ENCODE peak calls at places on chromosomes 2 and 18, in six cellular contexts. One of them, this sample, is unnamed.

GRCh38 chr2:10297191-10297700 is 5.5 kb upstream of the HPCAL1 start:
- DNase-seq in HepG2: no peak
- DNase-seq in K562: no peak
- DNase-seq in A549: no peak
- DNase-seq in IMR-90: no peak
- DNase-seq in HCT116: no peak
- DNase-seq in this sample: no peak

GRCh38 chr2:198890490-198890889 is 567.2 kb downstream of the SATB2 start:
- DNase-seq in IMR-90: no peak
- DNase-seq in HepG2: no peak
- DNase-seq in A549: no peak
- DNase-seq in K562: no peak
- DNase-seq in HCT116: no peak
- DNase-seq in this sample: no peak

GRCh38 chr2:126664234-126664633 is 8.3 kb downstream of the GYPC start:
- DNase-seq in IMR-90: no peak
- DNase-seq in HCT116: no peak
- DNase-seq in K562: no peak
- DNase-seq in A549: no peak
- DNase-seq in HepG2: no peak
- DNase-seq in this sample: no peak

GRCh38 chr2:3742743-3743142 is 39.4 kb downstream of the DCDC2C start:
- DNase-seq in IMR-90: no peak
- DNase-seq in K562: no peak
- DNase-seq in A549: no peak
- DNase-seq in HepG2: no peak
- DNase-seq in HCT116: no peak
- DNase-seq in this sample: no peak

GRCh38 chr2:230920167-230920566 is 4.9 kb downstream of the GPR55 start:
- DNase-seq in K562: no peak
- DNase-seq in HCT116: no peak
- DNase-seq in HepG2: no peak
- DNase-seq in IMR-90: no peak
- DNase-seq in A549: no peak
- DNase-seq in this sample: no peak

GRCh38 chr2:52697690-52698089 is 1069.9 kb upstream of the CHAC2 start:
- DNase-seq in IMR-90: no peak
- DNase-seq in HCT116: no peak
- DNase-seq in HepG2: no peak
- DNase-seq in A549: no peak
- DNase-seq in K562: no peak
- DNase-seq in this sample: no peak

GRCh38 chr2:131413148-131413747 is 49.3 kb upstream of the RAB6D start:
- DNase-seq in K562: peak
- DNase-seq in IMR-90: peak
- DNase-seq in HepG2: peak
- DNase-seq in A549: peak
- DNase-seq in HCT116: peak
- DNase-seq in this sample: no peak

GRCh38 chr2:59886758-59887157 is 666.7 kb downstream of the BCL11A start:
- DNase-seq in HCT116: no peak
- DNase-seq in A549: no peak
- DNase-seq in HepG2: no peak
- DNase-seq in IMR-90: no peak
- DNase-seq in K562: no peak
- DNase-seq in this sample: no peak

GRCh38 chr2:19541884-19542283 is 183.5 kb upstream of the OSR1 start:
- DNase-seq in HCT116: no peak
- DNase-seq in IMR-90: no peak
- DNase-seq in HepG2: no peak
- DNase-seq in A549: peak
- DNase-seq in K562: no peak
- DNase-seq in this sample: no peak

GRCh38 chr2:169670215-169670651 is 24.0 kb downstream of the CFAP210 start:
- DNase-seq in K562: peak
- DNase-seq in IMR-90: peak
- DNase-seq in HepG2: peak
- DNase-seq in HCT116: no peak
- DNase-seq in A549: no peak
- DNase-seq in this sample: no peak

GRCh38 chr18:45212186-45213039 is 402.9 kb upstream of the SLC14A2 start:
- DNase-seq in HCT116: peak
- DNase-seq in IMR-90: peak
- DNase-seq in HepG2: peak
- DNase-seq in A549: peak
- DNase-seq in K562: peak
- DNase-seq in this sample: peak

GRCh38 chr18:29250843-29251242 is 1073.9 kb upstream of the CDH2 start:
- DNase-seq in HepG2: no peak
- DNase-seq in K562: no peak
- DNase-seq in HCT116: no peak
- DNase-seq in A549: no peak
- DNase-seq in IMR-90: no peak
- DNase-seq in this sample: no peak

GRCh38 chr2:96510931-96511595 is 5.9 kb upstream of the NEURL3 start:
- DNase-seq in HCT116: no peak
- DNase-seq in K562: no peak
- DNase-seq in A549: no peak
- DNase-seq in IMR-90: no peak
- DNase-seq in HepG2: no peak
- DNase-seq in this sample: no peak

GRCh38 chr18:11676867-11677266 is 12.2 kb upstream of the GNAL start:
- DNase-seq in K562: peak
- DNase-seq in HCT116: no peak
- DNase-seq in IMR-90: peak
- DNase-seq in HepG2: no peak
- DNase-seq in A549: peak
- DNase-seq in this sample: no peak

GRCh38 chr18:24112874-24113615 is 25.8 kb upstream of the CABYR start:
- DNase-seq in K562: no peak
- DNase-seq in HepG2: peak
- DNase-seq in IMR-90: peak
- DNase-seq in HCT116: peak
- DNase-seq in A549: peak
- DNase-seq in this sample: no peak

GRCh38 chr2:38656866-38657265 is 9.0 kb upstream of the GALM start:
- DNase-seq in K562: no peak
- DNase-seq in HCT116: no peak
- DNase-seq in HepG2: no peak
- DNase-seq in A549: no peak
- DNase-seq in IMR-90: no peak
- DNase-seq in this sample: no peak

GRCh38 chr18:31120594-31120993 is 18.4 kb upstream of the DSC2 start:
- DNase-seq in HepG2: no peak
- DNase-seq in K562: no peak
- DNase-seq in IMR-90: no peak
- DNase-seq in A549: no peak
- DNase-seq in HCT116: no peak
- DNase-seq in this sample: no peak

GRCh38 chr2:104755026-104755856 is 98.7 kb upstream of the POU3F3 start:
- DNase-seq in HepG2: no peak
- DNase-seq in K562: no peak
- DNase-seq in HCT116: no peak
- DNase-seq in A549: no peak
- DNase-seq in IMR-90: no peak
- DNase-seq in this sample: no peak

GRCh38 chr2:24827321-24828261 is 34.4 kb downstream of the CENPO start:
- DNase-seq in HepG2: peak
- DNase-seq in A549: peak
- DNase-seq in IMR-90: peak
- DNase-seq in HCT116: peak
- DNase-seq in K562: peak
- DNase-seq in this sample: peak

GRCh38 chr18:23066504-23067039 is 68.7 kb upstream of the CABLES1 start:
- DNase-seq in IMR-90: no peak
- DNase-seq in A549: no peak
- DNase-seq in HepG2: no peak
- DNase-seq in HCT116: no peak
- DNase-seq in K562: no peak
- DNase-seq in this sample: no peak

GRCh38 chr2:30422437-30422805 is 24.6 kb upstream of the LCLAT1 start:
- DNase-seq in IMR-90: peak
- DNase-seq in K562: no peak
- DNase-seq in HCT116: peak
- DNase-seq in HepG2: no peak
- DNase-seq in A549: no peak
- DNase-seq in this sample: no peak

GRCh38 chr18:62778976-62779869 is 63.9 kb downstream of the PHLPP1 start:
- DNase-seq in HCT116: no peak
- DNase-seq in K562: no peak
- DNase-seq in A549: no peak
- DNase-seq in IMR-90: no peak
- DNase-seq in HepG2: no peak
- DNase-seq in this sample: no peak

GRCh38 chr2:65390134-65390533 is 42.3 kb downstream of the SPRED2 start:
- DNase-seq in A549: no peak
- DNase-seq in HCT116: no peak
- DNase-seq in IMR-90: no peak
- DNase-seq in K562: no peak
- DNase-seq in HepG2: no peak
- DNase-seq in this sample: no peak

GRCh38 chr2:179588486-179589145 is 272.8 kb downstream of the ZNF385B start:
- DNase-seq in HepG2: no peak
- DNase-seq in K562: no peak
- DNase-seq in IMR-90: no peak
- DNase-seq in HCT116: no peak
- DNase-seq in A549: no peak
- DNase-seq in this sample: no peak

GRCh38 chr2:157325786-157326185 is at the start of gene ERMN:
- DNase-seq in HepG2: no peak
- DNase-seq in HCT116: no peak
- DNase-seq in K562: no peak
- DNase-seq in A549: no peak
- DNase-seq in IMR-90: no peak
- DNase-seq in this sample: peak

GRCh38 chr2:9769171-9770005 is 73.9 kb upstream of the TAF1B start:
- DNase-seq in K562: peak
- DNase-seq in IMR-90: peak
- DNase-seq in HepG2: no peak
- DNase-seq in HCT116: no peak
- DNase-seq in A549: no peak
- DNase-seq in this sample: no peak

GRCh38 chr18:22542400-22542835 is 124.7 kb upstream of the CTAGE1 start:
- DNase-seq in HepG2: peak
- DNase-seq in IMR-90: peak
- DNase-seq in K562: no peak
- DNase-seq in A549: no peak
- DNase-seq in HCT116: no peak
- DNase-seq in this sample: no peak

DNA sequence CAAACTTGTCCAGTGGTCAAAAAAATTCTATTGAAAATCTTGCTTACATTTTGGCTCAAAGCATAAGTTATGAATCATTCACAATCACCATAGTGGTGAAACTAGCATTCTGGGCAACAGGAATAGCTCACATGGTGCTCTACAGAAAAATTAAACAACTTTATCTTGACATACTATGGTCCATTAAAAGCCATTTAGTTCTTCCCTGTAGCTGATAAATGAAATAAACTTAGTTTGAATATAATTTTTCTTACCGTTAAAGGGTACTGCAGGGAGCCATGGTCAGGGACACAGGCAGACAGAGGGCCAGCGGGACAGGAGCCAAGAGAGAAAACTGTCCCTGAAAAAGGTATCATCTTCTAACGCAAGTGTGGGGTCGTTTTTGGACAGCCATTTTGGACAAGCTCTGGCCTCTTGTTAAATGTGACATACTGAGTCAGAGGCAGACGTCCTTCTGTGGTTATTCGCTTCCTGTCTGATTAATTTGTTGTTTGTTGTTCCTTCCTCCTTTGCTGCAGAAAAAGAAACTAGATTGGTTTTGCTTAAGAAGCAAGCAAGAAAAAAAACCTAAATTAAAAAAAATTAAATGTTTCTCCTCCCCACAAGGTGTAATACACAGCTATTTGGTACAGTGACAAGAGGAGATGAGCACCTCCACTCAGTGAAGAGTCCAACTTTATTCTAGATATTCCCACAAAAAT is at the start of gene WIPF1:
- DNase-seq in IMR-90: peak
- DNase-seq in A549: no peak
- DNase-seq in HCT116: no peak
- DNase-seq in HepG2: no peak
- DNase-seq in K562: no peak
- DNase-seq in this sample: no peak
- TF ChIP-seq POLR2A in IMR-90: no peak
- TF ChIP-seq POLR2A in A549: no peak
- TF ChIP-seq POLR2A in HCT116: no peak
- TF ChIP-seq POLR2A in HepG2: no peak
- TF ChIP-seq POLR2A in K562: no peak
- TF ChIP-seq POLR2A in this sample: no peak

GRCh38 chr2:66446178-66446860 is 11.4 kb downstream of the MEIS1 start:
- DNase-seq in HepG2: no peak
- DNase-seq in HCT116: no peak
- DNase-seq in A549: no peak
- DNase-seq in K562: no peak
- DNase-seq in IMR-90: no peak
- DNase-seq in this sample: no peak
- TF ChIP-seq CEBPB in HepG2: no peak
- TF ChIP-seq CEBPB in HCT116: no peak
- TF ChIP-seq CEBPB in A549: no peak
- TF ChIP-seq CEBPB in K562: no peak
- TF ChIP-seq CEBPB in IMR-90: no peak
- TF ChIP-seq CEBPB in this sample: no peak

DNA sequence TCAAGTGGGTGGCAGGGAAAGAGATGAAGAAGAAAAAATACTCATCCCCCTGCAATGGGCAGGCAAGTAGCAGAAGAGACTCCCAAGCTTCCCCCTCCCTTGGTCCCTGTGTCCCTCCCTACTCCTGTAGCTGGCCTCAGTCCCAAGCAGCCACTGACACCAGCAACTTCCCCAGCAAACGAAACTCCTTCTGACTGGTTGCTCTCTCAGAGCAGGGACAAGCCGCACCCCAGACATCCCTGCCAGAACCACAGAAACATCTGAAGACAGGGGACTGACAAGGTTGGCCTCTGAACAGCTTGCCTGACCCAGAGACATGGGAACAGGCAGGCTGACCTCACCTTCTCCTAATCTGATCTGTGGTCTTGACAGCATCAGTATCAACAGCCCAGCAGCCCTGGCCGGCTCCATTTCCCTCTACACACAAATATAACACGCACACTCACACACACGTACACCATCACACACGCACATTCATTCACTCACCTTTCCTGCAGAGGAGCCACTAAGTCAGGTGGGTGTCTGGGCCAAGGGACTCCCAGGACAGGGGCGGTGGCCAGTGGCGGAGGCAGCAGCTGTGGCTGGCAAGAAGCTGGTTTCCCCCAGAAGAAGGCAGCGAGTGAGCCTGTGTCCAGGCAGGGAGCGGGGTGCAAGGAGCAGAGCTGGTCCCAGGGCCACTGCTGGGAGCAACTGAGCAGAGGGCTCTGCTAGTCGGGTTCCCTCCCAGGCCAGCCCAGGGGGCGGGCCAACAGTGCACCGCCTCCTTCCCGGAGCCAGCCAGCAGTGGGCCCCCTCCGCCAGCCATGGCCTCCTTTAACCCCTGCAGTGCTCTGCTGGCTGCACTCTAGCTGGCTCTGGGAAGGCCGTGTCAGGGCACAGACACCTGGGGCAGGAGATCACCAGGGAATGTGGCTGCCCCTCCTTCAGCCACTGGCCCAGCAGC is 59.1 kb downstream of the TNS1 start:
- DNase-seq in A549: peak
- DNase-seq in IMR-90: peak
- DNase-seq in HCT116: peak
- DNase-seq in K562: peak
- DNase-seq in HepG2: peak
- DNase-seq in this sample: peak
- TF ChIP-seq POLR2A in A549: peak
- TF ChIP-seq POLR2A in IMR-90: peak
- TF ChIP-seq POLR2A in HCT116: no peak
- TF ChIP-seq POLR2A in K562: no peak
- TF ChIP-seq POLR2A in HepG2: peak
- TF ChIP-seq POLR2A in this sample: no peak

GRCh38 chr2:133346654-133347053 is 221.6 kb downstream of the NCKAP5 start:
- DNase-seq in A549: no peak
- DNase-seq in K562: no peak
- DNase-seq in IMR-90: peak
- DNase-seq in HCT116: no peak
- DNase-seq in HepG2: no peak
- DNase-seq in this sample: no peak
- TF ChIP-seq CEBPB in A549: no peak
- TF ChIP-seq CEBPB in K562: no peak
- TF ChIP-seq CEBPB in IMR-90: no peak
- TF ChIP-seq CEBPB in HCT116: no peak
- TF ChIP-seq CEBPB in HepG2: no peak
- TF ChIP-seq CEBPB in this sample: no peak

This sample was measured in H1.